ENCODE peak calls at places on chromosomes 4 and X, in five cellular contexts. One of them, this sample, is unnamed. For H3K9me3, the result is how much of the 10 kb centered on the place peaks cover.

GRCh38 chr4:87309625-87310024 is 13.1 kb downstream of the HSD17B13 start:
- DNase-seq in cardiac muscle cell: no peak
- DNase-seq in NT2/D1: no peak
- DNase-seq in trophoblast cell: no peak
- DNase-seq in right cardiac atrium: no peak
- DNase-seq in this sample: no peak

GRCh38 chr4:67885727-67886126 is 1.9 kb upstream of the TMPRSS11D start:
- DNase-seq in trophoblast cell: peak
- DNase-seq in NT2/D1: no peak
- DNase-seq in right cardiac atrium: no peak
- DNase-seq in cardiac muscle cell: no peak
- DNase-seq in this sample: peak

GRCh38 chr4:69196209-69196965 is 18.2 kb downstream of the UGT2B11 start:
- DNase-seq in right cardiac atrium: no peak
- DNase-seq in cardiac muscle cell: no peak
- DNase-seq in NT2/D1: no peak
- DNase-seq in trophoblast cell: no peak
- DNase-seq in this sample: peak

GRCh38 chr4:184401397-184402171 is 72.8 kb downstream of the IRF2 start:
- DNase-seq in trophoblast cell: no peak
- DNase-seq in NT2/D1: no peak
- DNase-seq in right cardiac atrium: no peak
- DNase-seq in cardiac muscle cell: no peak
- DNase-seq in this sample: no peak

GRCh38 chr4:56908206-56909082 is 744 bp downstream of the REST start:
- DNase-seq in NT2/D1: peak
- DNase-seq in cardiac muscle cell: peak
- DNase-seq in trophoblast cell: peak
- DNase-seq in right cardiac atrium: peak
- DNase-seq in this sample: peak

GRCh38 chrX:71919436-71919835 is 8.8 kb downstream of the NHSL2 start:
- DNase-seq in NT2/D1: no peak
- DNase-seq in cardiac muscle cell: no peak
- DNase-seq in right cardiac atrium: no peak
- DNase-seq in trophoblast cell: peak
- DNase-seq in this sample: no peak

GRCh38 chrX:129755779-129756650 is 17.2 kb downstream of the XPNPEP2 start:
- DNase-seq in right cardiac atrium: no peak
- DNase-seq in NT2/D1: no peak
- DNase-seq in cardiac muscle cell: no peak
- DNase-seq in trophoblast cell: no peak
- DNase-seq in this sample: no peak

GRCh38 chr4:38210396-38211114 is 250.4 kb downstream of the PTTG2 start:
- DNase-seq in cardiac muscle cell: no peak
- DNase-seq in trophoblast cell: peak
- DNase-seq in right cardiac atrium: no peak
- DNase-seq in NT2/D1: no peak
- DNase-seq in this sample: no peak

GRCh38 chrX:119121341-119121740 is 6.3 kb downstream of the KIAA1210 start:
- DNase-seq in trophoblast cell: peak
- DNase-seq in NT2/D1: no peak
- DNase-seq in right cardiac atrium: no peak
- DNase-seq in cardiac muscle cell: peak
- DNase-seq in this sample: no peak

GRCh38 chr4:184446132-184446531 is 28.2 kb downstream of the IRF2 start:
- DNase-seq in cardiac muscle cell: no peak
- DNase-seq in right cardiac atrium: no peak
- DNase-seq in trophoblast cell: no peak
- DNase-seq in NT2/D1: no peak
- DNase-seq in this sample: no peak

GRCh38 chr4:14915018-14915417 is 87.3 kb upstream of the CPEB2 start:
- DNase-seq in right cardiac atrium: no peak
- DNase-seq in NT2/D1: no peak
- DNase-seq in cardiac muscle cell: no peak
- DNase-seq in trophoblast cell: no peak
- DNase-seq in this sample: no peak

GRCh38 chrX:121256653-121257052 is 209.2 kb downstream of the GLUD2 start:
- DNase-seq in NT2/D1: no peak
- DNase-seq in cardiac muscle cell: no peak
- DNase-seq in right cardiac atrium: no peak
- DNase-seq in trophoblast cell: no peak
- DNase-seq in this sample: no peak

GRCh38 chr4:147644471-147644870 is 27.3 kb downstream of the TMEM184C start:
- DNase-seq in NT2/D1: no peak
- DNase-seq in trophoblast cell: peak
- DNase-seq in right cardiac atrium: no peak
- DNase-seq in cardiac muscle cell: no peak
- DNase-seq in this sample: no peak

GRCh38 chr4:35342833-35343232 is 901.5 kb downstream of the ARAP2 start:
- DNase-seq in cardiac muscle cell: no peak
- DNase-seq in trophoblast cell: no peak
- DNase-seq in NT2/D1: no peak
- DNase-seq in right cardiac atrium: no peak
- DNase-seq in this sample: no peak

GRCh38 chrX:31320740-31321139 is 248.9 kb upstream of the FTHL17 start:
- DNase-seq in cardiac muscle cell: no peak
- DNase-seq in right cardiac atrium: no peak
- DNase-seq in NT2/D1: no peak
- DNase-seq in trophoblast cell: no peak
- DNase-seq in this sample: no peak

DNA sequence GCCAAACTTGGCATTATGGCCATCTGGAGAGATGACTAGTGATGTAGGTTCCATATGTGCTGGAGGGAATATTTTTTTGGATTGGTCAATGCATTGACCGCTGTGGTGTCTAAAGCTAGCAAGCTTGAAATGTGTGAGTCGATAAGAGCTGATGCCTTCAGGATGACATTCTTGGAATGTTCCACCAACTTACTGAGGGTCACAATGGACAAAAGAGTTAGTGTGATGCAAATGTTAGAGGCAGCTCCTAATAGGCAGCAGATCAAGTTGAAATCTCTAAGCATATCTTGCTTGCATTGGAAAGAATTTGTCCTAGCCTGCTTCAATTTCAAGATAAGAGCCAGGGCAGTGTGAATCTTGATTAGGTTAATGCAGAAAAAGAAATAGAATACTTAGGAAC is 210.4 kb upstream of the AFF2 start:
- DNase-seq in right cardiac atrium: no peak
- DNase-seq in trophoblast cell: peak
- DNase-seq in cardiac muscle cell: no peak
- DNase-seq in NT2/D1: peak
- DNase-seq in this sample: no peak
- H3K9me3 ChIP-seq in right cardiac atrium: under half
- H3K9me3 ChIP-seq in trophoblast cell: under half
- H3K9me3 ChIP-seq in cardiac muscle cell: under half
- H3K9me3 ChIP-seq in NT2/D1: under half
- H3K9me3 ChIP-seq in this sample: under half

GRCh38 chrX:138485767-138486166 is 225.8 kb downstream of the FGF13 start:
- DNase-seq in NT2/D1: peak
- DNase-seq in right cardiac atrium: no peak
- DNase-seq in trophoblast cell: peak
- DNase-seq in cardiac muscle cell: no peak
- DNase-seq in this sample: no peak
- H3K9me3 ChIP-seq in NT2/D1: under half
- H3K9me3 ChIP-seq in right cardiac atrium: under half
- H3K9me3 ChIP-seq in trophoblast cell: under half
- H3K9me3 ChIP-seq in cardiac muscle cell: under half
- H3K9me3 ChIP-seq in this sample: under half

DNA sequence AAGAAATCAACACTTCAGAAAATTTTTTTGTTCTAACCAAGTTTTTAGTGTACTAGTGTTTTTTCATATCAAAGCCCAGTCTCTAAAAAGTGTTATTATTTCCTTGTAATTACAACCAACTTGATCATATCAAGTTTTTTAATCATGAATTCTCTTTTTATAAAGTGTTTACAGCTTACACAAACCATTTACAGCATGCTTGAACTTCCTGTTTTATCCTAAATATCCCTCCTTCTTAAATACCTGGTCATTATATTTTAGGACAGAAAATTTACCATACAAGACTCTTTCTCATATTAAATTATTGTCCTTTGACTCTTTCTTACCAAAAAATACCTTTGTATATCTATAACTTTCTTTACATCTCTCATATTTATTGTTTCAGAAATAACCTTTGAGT is 89.4 kb upstream of the NPY2R start:
- DNase-seq in trophoblast cell: no peak
- DNase-seq in right cardiac atrium: no peak
- DNase-seq in cardiac muscle cell: no peak
- DNase-seq in NT2/D1: no peak
- DNase-seq in this sample: no peak
- H3K9me3 ChIP-seq in trophoblast cell: under half
- H3K9me3 ChIP-seq in right cardiac atrium: under half
- H3K9me3 ChIP-seq in cardiac muscle cell: under half
- H3K9me3 ChIP-seq in NT2/D1: under half
- H3K9me3 ChIP-seq in this sample: under half

GRCh38 chrX:46502848-46503247 is 42.4 kb downstream of the ZNF674 start:
- DNase-seq in cardiac muscle cell: no peak
- DNase-seq in NT2/D1: no peak
- DNase-seq in right cardiac atrium: no peak
- DNase-seq in trophoblast cell: no peak
- DNase-seq in this sample: no peak

GRCh38 chrX:46500054-46500453 is 45.2 kb downstream of the ZNF674 start:
- DNase-seq in trophoblast cell: no peak
- DNase-seq in cardiac muscle cell: no peak
- DNase-seq in right cardiac atrium: no peak
- DNase-seq in NT2/D1: no peak
- DNase-seq in this sample: no peak
- H3K9me3 ChIP-seq in trophoblast cell: under half
- H3K9me3 ChIP-seq in cardiac muscle cell: under half
- H3K9me3 ChIP-seq in right cardiac atrium: under half
- H3K9me3 ChIP-seq in NT2/D1: half or more
- H3K9me3 ChIP-seq in this sample: under half

GRCh38 chr4:1409806-1410425 is 3.7 kb upstream of the NKX1-1 start:
- DNase-seq in right cardiac atrium: no peak
- DNase-seq in NT2/D1: no peak
- DNase-seq in cardiac muscle cell: no peak
- DNase-seq in trophoblast cell: no peak
- DNase-seq in this sample: no peak
- H3K9me3 ChIP-seq in right cardiac atrium: under half
- H3K9me3 ChIP-seq in NT2/D1: under half
- H3K9me3 ChIP-seq in cardiac muscle cell: under half
- H3K9me3 ChIP-seq in trophoblast cell: under half
- H3K9me3 ChIP-seq in this sample: under half

GRCh38 chrX:18920566-18920965 is 63.3 kb downstream of the PHKA2 start:
- DNase-seq in cardiac muscle cell: no peak
- DNase-seq in trophoblast cell: no peak
- DNase-seq in NT2/D1: no peak
- DNase-seq in right cardiac atrium: no peak
- DNase-seq in this sample: no peak
- H3K9me3 ChIP-seq in cardiac muscle cell: under half
- H3K9me3 ChIP-seq in trophoblast cell: under half
- H3K9me3 ChIP-seq in NT2/D1: under half
- H3K9me3 ChIP-seq in right cardiac atrium: under half
- H3K9me3 ChIP-seq in this sample: under half

GRCh38 chr4:161799687-161800086 is 364.1 kb downstream of the FSTL5 start:
- DNase-seq in cardiac muscle cell: no peak
- DNase-seq in trophoblast cell: no peak
- DNase-seq in NT2/D1: no peak
- DNase-seq in right cardiac atrium: no peak
- DNase-seq in this sample: no peak
- H3K9me3 ChIP-seq in cardiac muscle cell: under half
- H3K9me3 ChIP-seq in trophoblast cell: under half
- H3K9me3 ChIP-seq in NT2/D1: under half
- H3K9me3 ChIP-seq in right cardiac atrium: under half
- H3K9me3 ChIP-seq in this sample: under half

GRCh38 chr4:138689593-138689992 is 326.0 kb upstream of the NOCT start:
- DNase-seq in NT2/D1: no peak
- DNase-seq in trophoblast cell: no peak
- DNase-seq in right cardiac atrium: no peak
- DNase-seq in cardiac muscle cell: no peak
- DNase-seq in this sample: no peak

GRCh38 chr4:138689182-138689546 is 326.4 kb upstream of the NOCT start:
- DNase-seq in trophoblast cell: no peak
- DNase-seq in right cardiac atrium: no peak
- DNase-seq in cardiac muscle cell: no peak
- DNase-seq in NT2/D1: no peak
- DNase-seq in this sample: no peak

GRCh38 chr4:138686078-138686477 is 329.5 kb upstream of the NOCT start:
- DNase-seq in right cardiac atrium: peak
- DNase-seq in NT2/D1: no peak
- DNase-seq in trophoblast cell: no peak
- DNase-seq in cardiac muscle cell: no peak
- DNase-seq in this sample: no peak

GRCh38 chr4:138688531-138689181 is 326.9 kb upstream of the NOCT start:
- DNase-seq in cardiac muscle cell: no peak
- DNase-seq in trophoblast cell: peak
- DNase-seq in NT2/D1: no peak
- DNase-seq in right cardiac atrium: no peak
- DNase-seq in this sample: no peak
- H3K9me3 ChIP-seq in cardiac muscle cell: under half
- H3K9me3 ChIP-seq in trophoblast cell: under half
- H3K9me3 ChIP-seq in NT2/D1: under half
- H3K9me3 ChIP-seq in right cardiac atrium: under half
- H3K9me3 ChIP-seq in this sample: under half

GRCh38 chrX:53333853-53334252 is 52.5 kb upstream of the IQSEC2 start:
- DNase-seq in cardiac muscle cell: no peak
- DNase-seq in trophoblast cell: no peak
- DNase-seq in right cardiac atrium: no peak
- DNase-seq in NT2/D1: no peak
- DNase-seq in this sample: no peak
- H3K9me3 ChIP-seq in cardiac muscle cell: under half
- H3K9me3 ChIP-seq in trophoblast cell: under half
- H3K9me3 ChIP-seq in right cardiac atrium: under half
- H3K9me3 ChIP-seq in NT2/D1: under half
- H3K9me3 ChIP-seq in this sample: under half